ENCODE peak calls at places on chromosomes 4 and X, in nine cellular contexts. One of them, this sample, is unnamed. For H3K27me3, the result is how much of the 10 kb centered on the place peaks cover.

GRCh38 chr4:140252144-140252741 is 98.3 kb upstream of the MAML3 start:
- DNase-seq in mammary epithelial cell: no peak
- DNase-seq in lung: no peak
- DNase-seq in endothelial cell of umbilical vein: peak
- DNase-seq in dorsolateral prefrontal cortex: no peak
- DNase-seq in cardiac muscle cell: peak
- DNase-seq in psoas muscle: peak
- DNase-seq in heart right ventricle: no peak
- DNase-seq in K562: no peak
- DNase-seq in this sample: no peak

GRCh38 chr4:75432683-75433082 is 81.5 kb downstream of the RCHY1 start:
- DNase-seq in mammary epithelial cell: peak
- DNase-seq in psoas muscle: no peak
- DNase-seq in K562: peak
- DNase-seq in heart right ventricle: no peak
- DNase-seq in lung: no peak
- DNase-seq in cardiac muscle cell: peak
- DNase-seq in dorsolateral prefrontal cortex: no peak
- DNase-seq in endothelial cell of umbilical vein: peak
- DNase-seq in this sample: peak

GRCh38 chrX:85903692-85904471 is 143.5 kb downstream of the CHM start:
- DNase-seq in dorsolateral prefrontal cortex: no peak
- DNase-seq in endothelial cell of umbilical vein: no peak
- DNase-seq in lung: no peak
- DNase-seq in K562: no peak
- DNase-seq in heart right ventricle: no peak
- DNase-seq in psoas muscle: no peak
- DNase-seq in mammary epithelial cell: peak
- DNase-seq in cardiac muscle cell: no peak
- DNase-seq in this sample: no peak

GRCh38 chr4:175412744-175413143 is 399.3 kb downstream of the GPM6A start:
- DNase-seq in psoas muscle: no peak
- DNase-seq in mammary epithelial cell: peak
- DNase-seq in heart right ventricle: no peak
- DNase-seq in endothelial cell of umbilical vein: no peak
- DNase-seq in K562: no peak
- DNase-seq in lung: no peak
- DNase-seq in cardiac muscle cell: peak
- DNase-seq in dorsolateral prefrontal cortex: no peak
- DNase-seq in this sample: peak

GRCh38 chrX:16664059-16664458 is 14.1 kb downstream of the S100G start:
- DNase-seq in dorsolateral prefrontal cortex: no peak
- DNase-seq in psoas muscle: no peak
- DNase-seq in cardiac muscle cell: no peak
- DNase-seq in K562: no peak
- DNase-seq in endothelial cell of umbilical vein: no peak
- DNase-seq in mammary epithelial cell: no peak
- DNase-seq in heart right ventricle: no peak
- DNase-seq in lung: no peak
- DNase-seq in this sample: no peak

GRCh38 chr4:48342559-48342878 is 1.2 kb downstream of the SLAIN2 start:
- DNase-seq in psoas muscle: no peak
- DNase-seq in K562: no peak
- DNase-seq in cardiac muscle cell: no peak
- DNase-seq in heart right ventricle: no peak
- DNase-seq in endothelial cell of umbilical vein: peak
- DNase-seq in mammary epithelial cell: no peak
- DNase-seq in lung: no peak
- DNase-seq in dorsolateral prefrontal cortex: no peak
- DNase-seq in this sample: no peak

GRCh38 chrX:9492901-9493300 is 28.0 kb downstream of the TBL1X start:
- DNase-seq in heart right ventricle: no peak
- DNase-seq in psoas muscle: no peak
- DNase-seq in lung: no peak
- DNase-seq in endothelial cell of umbilical vein: no peak
- DNase-seq in dorsolateral prefrontal cortex: no peak
- DNase-seq in K562: no peak
- DNase-seq in cardiac muscle cell: no peak
- DNase-seq in mammary epithelial cell: no peak
- DNase-seq in this sample: no peak

GRCh38 chrX:46208225-46208854 is 336.9 kb downstream of the ZNF674 start:
- DNase-seq in cardiac muscle cell: no peak
- DNase-seq in lung: no peak
- DNase-seq in psoas muscle: no peak
- DNase-seq in heart right ventricle: no peak
- DNase-seq in mammary epithelial cell: peak
- DNase-seq in endothelial cell of umbilical vein: no peak
- DNase-seq in dorsolateral prefrontal cortex: no peak
- DNase-seq in K562: no peak
- DNase-seq in this sample: peak

GRCh38 chrX:112642349-112642748 is 37.4 kb downstream of the LHFPL1 start:
- DNase-seq in psoas muscle: no peak
- DNase-seq in cardiac muscle cell: peak
- DNase-seq in mammary epithelial cell: peak
- DNase-seq in endothelial cell of umbilical vein: peak
- DNase-seq in dorsolateral prefrontal cortex: no peak
- DNase-seq in heart right ventricle: peak
- DNase-seq in K562: peak
- DNase-seq in lung: peak
- DNase-seq in this sample: peak

GRCh38 chr4:152784490-152785195 is 4.9 kb downstream of the ARFIP1 start:
- DNase-seq in heart right ventricle: peak
- DNase-seq in dorsolateral prefrontal cortex: no peak
- DNase-seq in mammary epithelial cell: peak
- DNase-seq in lung: no peak
- DNase-seq in endothelial cell of umbilical vein: no peak
- DNase-seq in cardiac muscle cell: peak
- DNase-seq in psoas muscle: no peak
- DNase-seq in K562: peak
- DNase-seq in this sample: peak

GRCh38 chr4:165301833-165302232 is 25.6 kb upstream of the MSMO1 start:
- DNase-seq in cardiac muscle cell: peak
- DNase-seq in mammary epithelial cell: no peak
- DNase-seq in psoas muscle: no peak
- DNase-seq in heart right ventricle: no peak
- DNase-seq in lung: no peak
- DNase-seq in dorsolateral prefrontal cortex: no peak
- DNase-seq in K562: peak
- DNase-seq in endothelial cell of umbilical vein: peak
- DNase-seq in this sample: peak

GRCh38 chrX:71053217-71053621 is 14.9 kb downstream of the SNX12 start:
- DNase-seq in endothelial cell of umbilical vein: peak
- DNase-seq in cardiac muscle cell: peak
- DNase-seq in dorsolateral prefrontal cortex: no peak
- DNase-seq in heart right ventricle: peak
- DNase-seq in K562: no peak
- DNase-seq in psoas muscle: no peak
- DNase-seq in mammary epithelial cell: no peak
- DNase-seq in lung: no peak
- DNase-seq in this sample: peak

GRCh38 chr4:89598602-89599001 is 238.4 kb downstream of the SNCA start:
- DNase-seq in mammary epithelial cell: peak
- DNase-seq in heart right ventricle: no peak
- DNase-seq in endothelial cell of umbilical vein: peak
- DNase-seq in K562: no peak
- DNase-seq in cardiac muscle cell: peak
- DNase-seq in psoas muscle: no peak
- DNase-seq in dorsolateral prefrontal cortex: no peak
- DNase-seq in lung: no peak
- DNase-seq in this sample: no peak

GRCh38 chr4:23382880-23383279 is 507.0 kb downstream of the PPARGC1A start:
- DNase-seq in K562: no peak
- DNase-seq in lung: no peak
- DNase-seq in dorsolateral prefrontal cortex: no peak
- DNase-seq in heart right ventricle: no peak
- DNase-seq in mammary epithelial cell: no peak
- DNase-seq in psoas muscle: no peak
- DNase-seq in cardiac muscle cell: peak
- DNase-seq in endothelial cell of umbilical vein: no peak
- DNase-seq in this sample: no peak

GRCh38 chr4:88063634-88064296 is 56.3 kb downstream of the PKD2 start:
- DNase-seq in K562: no peak
- DNase-seq in lung: no peak
- DNase-seq in cardiac muscle cell: no peak
- DNase-seq in psoas muscle: no peak
- DNase-seq in endothelial cell of umbilical vein: no peak
- DNase-seq in mammary epithelial cell: no peak
- DNase-seq in heart right ventricle: no peak
- DNase-seq in dorsolateral prefrontal cortex: no peak
- DNase-seq in this sample: no peak

GRCh38 chr4:97073194-97073593 is 1070.1 kb downstream of the STPG2 start:
- DNase-seq in dorsolateral prefrontal cortex: no peak
- DNase-seq in K562: no peak
- DNase-seq in mammary epithelial cell: no peak
- DNase-seq in psoas muscle: no peak
- DNase-seq in heart right ventricle: no peak
- DNase-seq in cardiac muscle cell: no peak
- DNase-seq in lung: no peak
- DNase-seq in endothelial cell of umbilical vein: no peak
- DNase-seq in this sample: no peak

GRCh38 chr4:110518889-110519490 is 43.0 kb downstream of the ENPEP start:
- DNase-seq in cardiac muscle cell: peak
- DNase-seq in heart right ventricle: no peak
- DNase-seq in lung: no peak
- DNase-seq in K562: peak
- DNase-seq in dorsolateral prefrontal cortex: no peak
- DNase-seq in mammary epithelial cell: peak
- DNase-seq in psoas muscle: no peak
- DNase-seq in endothelial cell of umbilical vein: peak
- DNase-seq in this sample: peak

GRCh38 chr4:110512901-110513300 is 36.9 kb downstream of the ENPEP start:
- DNase-seq in psoas muscle: no peak
- DNase-seq in heart right ventricle: no peak
- DNase-seq in lung: no peak
- DNase-seq in mammary epithelial cell: no peak
- DNase-seq in cardiac muscle cell: no peak
- DNase-seq in endothelial cell of umbilical vein: no peak
- DNase-seq in dorsolateral prefrontal cortex: no peak
- DNase-seq in K562: no peak
- DNase-seq in this sample: no peak

GRCh38 chr4:110516106-110516922 is 40.4 kb downstream of the ENPEP start:
- DNase-seq in heart right ventricle: peak
- DNase-seq in K562: peak
- DNase-seq in dorsolateral prefrontal cortex: peak
- DNase-seq in endothelial cell of umbilical vein: peak
- DNase-seq in cardiac muscle cell: peak
- DNase-seq in mammary epithelial cell: peak
- DNase-seq in psoas muscle: peak
- DNase-seq in lung: peak
- DNase-seq in this sample: peak

GRCh38 chr4:110514889-110515479 is 39.0 kb downstream of the ENPEP start:
- DNase-seq in dorsolateral prefrontal cortex: no peak
- DNase-seq in heart right ventricle: no peak
- DNase-seq in psoas muscle: no peak
- DNase-seq in mammary epithelial cell: peak
- DNase-seq in lung: no peak
- DNase-seq in endothelial cell of umbilical vein: peak
- DNase-seq in cardiac muscle cell: peak
- DNase-seq in K562: peak
- DNase-seq in this sample: no peak

GRCh38 chr4:110515676-110516075 is 39.7 kb downstream of the ENPEP start:
- DNase-seq in psoas muscle: no peak
- DNase-seq in cardiac muscle cell: no peak
- DNase-seq in heart right ventricle: no peak
- DNase-seq in lung: no peak
- DNase-seq in endothelial cell of umbilical vein: no peak
- DNase-seq in dorsolateral prefrontal cortex: no peak
- DNase-seq in mammary epithelial cell: peak
- DNase-seq in K562: no peak
- DNase-seq in this sample: no peak
- H3K4me3 ChIP-seq in psoas muscle: peak
- H3K4me3 ChIP-seq in cardiac muscle cell: no peak
- H3K4me3 ChIP-seq in heart right ventricle: peak
- H3K4me3 ChIP-seq in lung: no peak
- H3K4me3 ChIP-seq in endothelial cell of umbilical vein: peak
- H3K4me3 ChIP-seq in dorsolateral prefrontal cortex: peak
- H3K4me3 ChIP-seq in mammary epithelial cell: peak
- H3K4me3 ChIP-seq in K562: no peak
- H3K4me3 ChIP-seq in this sample: no peak

DNA sequence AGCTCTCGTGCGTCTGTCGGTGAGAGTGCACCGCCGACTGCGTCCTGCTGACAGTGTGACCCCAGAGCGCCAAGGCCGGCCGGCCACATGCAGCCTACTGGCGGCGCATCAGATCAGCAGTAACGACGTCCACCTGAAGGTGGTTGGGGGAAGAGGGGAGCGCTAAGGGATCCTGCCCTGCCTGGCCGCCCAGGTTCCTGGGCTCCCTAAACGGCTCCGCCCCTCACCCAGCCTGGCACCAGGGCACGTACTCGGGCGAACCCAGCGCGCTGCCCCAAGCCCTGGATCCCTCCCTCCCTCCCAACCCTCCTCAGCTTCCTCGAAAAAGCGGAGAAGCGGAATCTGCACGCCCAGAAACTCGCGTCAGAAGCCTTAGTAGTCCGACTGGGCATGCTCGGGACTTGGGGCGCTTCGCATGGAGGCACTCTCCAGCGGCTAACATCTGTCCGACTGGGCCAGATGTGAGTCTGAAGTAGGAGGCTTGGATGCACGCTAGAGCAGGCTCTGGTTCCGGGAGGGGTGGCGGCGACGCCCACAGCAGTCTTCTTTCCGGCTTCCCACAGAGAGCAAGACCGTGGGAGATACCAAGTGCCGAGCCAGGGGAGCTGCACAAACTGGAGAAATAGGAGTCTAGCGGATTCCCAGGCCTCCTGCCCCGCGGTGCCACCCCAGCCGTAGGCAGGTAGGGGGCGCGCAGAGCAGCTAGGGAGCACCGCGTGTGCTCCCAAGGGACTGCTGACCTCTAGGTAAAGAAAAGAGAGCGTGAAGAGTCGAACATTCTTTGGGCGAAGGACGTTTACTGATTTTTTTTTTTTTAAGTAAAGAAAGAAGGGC is 114.4 kb upstream of the TEX13C start:
- DNase-seq in mammary epithelial cell: peak
- DNase-seq in heart right ventricle: peak
- DNase-seq in endothelial cell of umbilical vein: no peak
- DNase-seq in psoas muscle: peak
- DNase-seq in K562: peak
- DNase-seq in lung: peak
- DNase-seq in dorsolateral prefrontal cortex: peak
- DNase-seq in cardiac muscle cell: peak
- DNase-seq in this sample: peak
- TF ChIP-seq CTCF in mammary epithelial cell: no peak
- TF ChIP-seq CTCF in heart right ventricle: no peak
- TF ChIP-seq CTCF in endothelial cell of umbilical vein: no peak
- TF ChIP-seq CTCF in psoas muscle: peak
- TF ChIP-seq CTCF in K562: no peak
- TF ChIP-seq CTCF in lung: no peak
- TF ChIP-seq CTCF in dorsolateral prefrontal cortex: peak
- TF ChIP-seq CTCF in cardiac muscle cell: no peak
- TF ChIP-seq CTCF in this sample: no peak

GRCh38 chr4:108366716-108367115 is 198.0 kb upstream of the LEF1 start:
- DNase-seq in mammary epithelial cell: no peak
- DNase-seq in lung: no peak
- DNase-seq in psoas muscle: no peak
- DNase-seq in cardiac muscle cell: no peak
- DNase-seq in K562: no peak
- DNase-seq in dorsolateral prefrontal cortex: no peak
- DNase-seq in endothelial cell of umbilical vein: no peak
- DNase-seq in heart right ventricle: no peak
- DNase-seq in this sample: no peak
- H3K27me3 ChIP-seq in mammary epithelial cell: under half
- H3K27me3 ChIP-seq in lung: under half
- H3K27me3 ChIP-seq in psoas muscle: under half
- H3K27me3 ChIP-seq in cardiac muscle cell: under half
- H3K27me3 ChIP-seq in K562: under half
- H3K27me3 ChIP-seq in dorsolateral prefrontal cortex: under half
- H3K27me3 ChIP-seq in endothelial cell of umbilical vein: under half
- H3K27me3 ChIP-seq in heart right ventricle: under half
- H3K27me3 ChIP-seq in this sample: under half

GRCh38 chrX:69538321-69538876 is 34.3 kb downstream of the NALF2 start:
- DNase-seq in heart right ventricle: peak
- DNase-seq in mammary epithelial cell: peak
- DNase-seq in endothelial cell of umbilical vein: peak
- DNase-seq in psoas muscle: peak
- DNase-seq in dorsolateral prefrontal cortex: peak
- DNase-seq in lung: peak
- DNase-seq in cardiac muscle cell: peak
- DNase-seq in K562: peak
- DNase-seq in this sample: peak
- H3K4me3 ChIP-seq in heart right ventricle: peak
- H3K4me3 ChIP-seq in mammary epithelial cell: peak
- H3K4me3 ChIP-seq in endothelial cell of umbilical vein: peak
- H3K4me3 ChIP-seq in psoas muscle: peak
- H3K4me3 ChIP-seq in dorsolateral prefrontal cortex: peak
- H3K4me3 ChIP-seq in lung: no peak
- H3K4me3 ChIP-seq in cardiac muscle cell: peak
- H3K4me3 ChIP-seq in K562: no peak
- H3K4me3 ChIP-seq in this sample: peak